ENCODE peak calls at places on chromosomes 6 and 20, in six cellular contexts. F, H, D, E, O and J are unnamed samples.

GRCh38 chr6:148508401-148509151 is 165.9 kb downstream of the SASH1 start:
- DNase-seq in F (no peak), H (no peak), D (no peak), E (peak), O (peak), J (no peak)

GRCh38 chr6:90764001-90764400 is 177.1 kb upstream of the MAP3K7 start:
- DNase-seq in F (no peak), H (no peak), D (no peak), E (no peak), O (peak), J (no peak)

GRCh38 chr20:11041396-11041795 is 367.6 kb upstream of the JAG1 start:
- DNase-seq in F (no peak), H (no peak), D (no peak), E (no peak), O (peak), J (no peak)

GRCh38 chr20:53829086-53829703 is 235.6 kb upstream of the ZNF217 start:
- DNase-seq in F (no peak), H (peak), D (no peak), E (peak), O (peak), J (peak)

GRCh38 chr6:12903246-12903645 is 186.7 kb downstream of the PHACTR1 start:
- DNase-seq in F (no peak), H (no peak), D (no peak), E (no peak), O (no peak), J (no peak)

GRCh38 chr20:38755324-38755910 is 7.2 kb downstream of the ACTR5 start:
- DNase-seq in F (no peak), H (no peak), D (no peak), E (no peak), O (no peak), J (no peak)

GRCh38 chr20:38127011-38127621 is 38.0 kb downstream of the TGM2 start:
- DNase-seq in F (no peak), H (no peak), D (no peak), E (peak), O (peak), J (no peak)

GRCh38 chr6:36459483-36459882 is 16.7 kb downstream of the KCTD20 start:
- DNase-seq in F (no peak), H (no peak), D (no peak), E (no peak), O (peak), J (no peak)

GRCh38 chr6:164048840-164049239 is 634.3 kb downstream of the QKI start:
- DNase-seq in F (no peak), H (no peak), D (no peak), E (peak), O (no peak), J (no peak)

GRCh38 chr6:31143148-31143547 is 4.3 kb upstream of the PSORS1C2 start:
- DNase-seq in F (no peak), H (no peak), D (no peak), E (peak), O (peak), J (no peak)

GRCh38 chr6:119129148-119129967 is 50.9 kb upstream of the FAM184A start:
- DNase-seq in F (no peak), H (peak), D (no peak), E (peak), O (peak), J (peak)

GRCh38 chr6:166561766-166562165 is 24.7 kb downstream of the RAMACL start:
- DNase-seq in F (no peak), H (no peak), D (no peak), E (no peak), O (no peak), J (no peak)

GRCh38 chr6:5943591-5943990 is 63.1 kb downstream of the NRN1 start:
- DNase-seq in F (no peak), H (no peak), D (no peak), E (no peak), O (no peak), J (no peak)

GRCh38 chr6:11622156-11622555 is 84.6 kb downstream of the TMEM170B start:
- DNase-seq in F (no peak), H (no peak), D (no peak), E (no peak), O (no peak), J (no peak)

GRCh38 chr6:105045546-105045945 is 88.6 kb downstream of the LIN28B start:
- DNase-seq in F (no peak), H (no peak), D (no peak), E (no peak), O (no peak), J (peak)

GRCh38 chr6:54419885-54420284 is 111.6 kb downstream of the TINAG start:
- DNase-seq in F (no peak), H (no peak), D (no peak), E (peak), O (peak), J (peak)

GRCh38 chr6:79656134-79656533 is 25.0 kb downstream of the SH3BGRL2 start:
- DNase-seq in F (no peak), H (no peak), D (no peak), E (no peak), O (peak), J (no peak)

GRCh38 chr6:15796130-15796766 is 133.4 kb upstream of the DTNBP1 start:
- DNase-seq in F (no peak), H (no peak), D (no peak), E (no peak), O (no peak), J (no peak)

GRCh38 chr20:24796236-24796635 is 152.8 kb upstream of the CST7 start:
- DNase-seq in F (no peak), H (no peak), D (no peak), E (no peak), O (no peak), J (no peak)

GRCh38 chr6:41705996-41706835 is 29.2 kb downstream of the TFEB start:
- DNase-seq in F (peak), H (peak), D (no peak), E (no peak), O (peak), J (peak)

GRCh38 chr20:11890331-11891080 is 27.2 kb upstream of the BTBD3 start:
- DNase-seq in F (peak), H (peak), D (peak), E (peak), O (peak), J (peak)

GRCh38 chr20:12762725-12763124 is 246.0 kb upstream of the SPTLC3 start:
- DNase-seq in F (no peak), H (no peak), D (no peak), E (no peak), O (no peak), J (no peak)

GRCh38 chr6:163413054-163413344 is 1.5 kb upstream of the QKI start:
- DNase-seq in F (no peak), H (no peak), D (no peak), E (no peak), O (no peak), J (no peak)

GRCh38 chr6:128350416-128351254 is 169.8 kb downstream of the PTPRK start:
- DNase-seq in F (no peak), H (no peak), D (no peak), E (peak), O (peak), J (no peak)

GRCh38 chr20:17399303-17399985 is 131.7 kb downstream of the BFSP1 start:
- DNase-seq in F (no peak), H (no peak), D (no peak), E (no peak), O (no peak), J (no peak)

GRCh38 chr6:170147056-170147787 is 143.7 kb downstream of the DLL1 start:
- DNase-seq in F (no peak), H (peak), D (no peak), E (no peak), O (no peak), J (no peak)

GRCh38 chr6:148509152-148509571 is 166.5 kb downstream of the SASH1 start:
- DNase-seq in F (no peak), H (no peak), D (no peak), E (no peak), O (peak), J (no peak)

GRCh38 chr6:137076277-137077068 is 31.7 kb upstream of the IL20RA start:
- DNase-seq in F (peak), H (peak), D (no peak), E (peak), O (peak), J (peak)

GRCh38 chr6:143241110-143241509 is 180.4 kb downstream of the AIG1 start:
- DNase-seq in F (no peak), H (no peak), D (no peak), E (no peak), O (no peak), J (no peak)

GRCh38 chr6:147170269-147170668 is 33.9 kb upstream of the STXBP5 start:
- DNase-seq in F (no peak), H (no peak), D (no peak), E (no peak), O (peak), J (no peak)

GRCh38 chr6:146912730-146913680 is 291.2 kb upstream of the STXBP5 start:
- DNase-seq in F (no peak), H (no peak), D (no peak), E (no peak), O (peak), J (no peak)

GRCh38 chr6:28710466-28711191 is 184.9 kb downstream of the GPX5 start:
- DNase-seq in F (no peak), H (no peak), D (no peak), E (peak), O (peak), J (no peak)

GRCh38 chr6:143232849-143233248 is 172.2 kb downstream of the AIG1 start:
- DNase-seq in F (peak), H (peak), D (no peak), E (peak), O (peak), J (no peak)

GRCh38 chr6:151154418-151154817 is 85.3 kb upstream of the AKAP12 start:
- DNase-seq in F (no peak), H (no peak), D (no peak), E (peak), O (peak), J (peak)